ENCODE peak calls at places on chromosomes 3 and 15, in eight cellular contexts. P, Q, Z, E, L, F, K and C are unnamed samples.

GRCh38 chr3:9087831-9088413 is 124.7 kb upstream of the RAD18 start:
- DNase-seq in P (no peak), Q (no peak), Z (no peak), E (no peak), L (no peak), F (no peak), K (no peak), C (no peak)

GRCh38 chr3:172098698-172099494 is 59.5 kb downstream of the FNDC3B start:
- DNase-seq in P (no peak), Q (no peak), Z (no peak), E (peak; percentile 11), L (no peak), F (no peak), K (no peak), C (no peak)

GRCh38 chr3:196782496-196782895 is 42.8 kb downstream of the PAK2 start:
- DNase-seq in P (no peak), Q (no peak), Z (no peak), E (no peak), L (no peak), F (no peak), K (no peak), C (no peak)

GRCh38 chr15:92061511-92062200 is 208.1 kb downstream of the SLCO3A1 start:
- DNase-seq in P (no peak), Q (no peak), Z (no peak), E (no peak), L (no peak), F (no peak), K (no peak), C (no peak)

GRCh38 chr15:52284164-52284563 is 11.4 kb downstream of the MYO5C start:
- DNase-seq in P (no peak), Q (no peak), Z (no peak), E (no peak), L (peak; percentile 28), F (no peak), K (no peak), C (no peak)

GRCh38 chr3:132652640-132653270 is 6.9 kb downstream of the ACAD11 start:
- DNase-seq in P (peak; percentile 16), Q (no peak), Z (no peak), E (no peak), L (peak; percentile 68), F (peak; percentile 40), K (peak; percentile 84), C (no peak)

GRCh38 chr3:107661447-107662108 is 138.8 kb downstream of the BBX start:
- DNase-seq in P (peak; percentile 55), Q (no peak), Z (no peak), E (no peak), L (peak; percentile 56), F (no peak), K (peak; percentile 33), C (no peak)

GRCh38 chr15:60565407-60565806 is 86.5 kb upstream of the ICE2 start:
- DNase-seq in P (no peak), Q (no peak), Z (no peak), E (no peak), L (no peak), F (no peak), K (no peak), C (no peak)

GRCh38 chr3:71536376-71536965 is 47.1 kb downstream of the FOXP1 start:
- DNase-seq in P (peak; percentile 61), Q (no peak), Z (peak; percentile 14), E (no peak), L (peak; percentile 83), F (peak; percentile 42), K (peak; percentile 85), C (no peak)

DNA sequence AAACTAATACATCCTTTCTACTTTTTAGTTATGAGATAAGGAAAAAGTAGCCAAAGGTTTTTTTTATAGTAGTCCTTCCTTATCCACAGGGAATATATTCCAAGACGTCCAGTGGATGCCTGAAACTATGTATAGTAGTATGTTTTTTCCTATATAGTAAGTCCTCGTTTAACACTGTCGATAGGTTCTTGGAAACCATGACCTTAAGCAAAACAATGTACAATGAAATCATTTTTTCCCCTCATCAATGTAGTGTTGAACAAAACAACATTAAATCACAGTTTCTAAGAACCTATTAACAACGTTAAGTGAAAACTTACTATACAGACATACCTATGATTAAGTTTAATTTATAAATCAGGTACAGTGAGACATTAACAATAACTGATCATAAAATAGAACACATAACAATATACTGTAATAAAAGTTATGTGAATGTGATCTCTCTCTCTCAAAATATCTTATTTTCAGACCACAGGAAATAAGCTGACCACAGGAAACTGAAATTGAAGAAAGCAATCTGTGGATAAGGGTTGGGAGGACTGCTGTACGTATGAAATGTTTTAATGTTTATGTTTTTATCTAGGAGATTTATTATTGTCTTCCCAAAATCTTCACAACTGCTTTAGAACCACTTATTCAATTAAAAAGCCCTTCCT is 20.6 kb downstream of the COPS2 start:
- DNase-seq in P (no peak), Q (no peak), Z (peak; percentile 82), E (no peak), L (no peak), F (no peak), K (peak; percentile 18), C (no peak)
- H3K4me3 ChIP-seq in P (no peak overlapping the region), Q (no peak overlapping the region), Z (no peak overlapping the region), E (no peak overlapping the region), L (peak overlapping the region; percentile 12), F (no peak overlapping the region), K (no peak overlapping the region), C (no peak overlapping the region)

GRCh38 chr15:34791701-34792100 is 3.6 kb downstream of the ACTC1 start:
- DNase-seq in P (no peak), Q (no peak), Z (no peak), E (no peak), L (peak; percentile 50), F (no peak), K (no peak), C (no peak)
- H3K4me3 ChIP-seq in P (no peak overlapping the region), Q (no peak overlapping the region), Z (no peak overlapping the region), E (no peak overlapping the region), L (no peak overlapping the region), F (no peak overlapping the region), K (no peak overlapping the region), C (peak overlapping the region; percentile 71)

GRCh38 chr3:101690972-101691371 is 4.5 kb upstream of the RPL24 start:
- DNase-seq in P (no peak), Q (no peak), Z (no peak), E (no peak), L (no peak), F (no peak), K (no peak), C (no peak)

DNA sequence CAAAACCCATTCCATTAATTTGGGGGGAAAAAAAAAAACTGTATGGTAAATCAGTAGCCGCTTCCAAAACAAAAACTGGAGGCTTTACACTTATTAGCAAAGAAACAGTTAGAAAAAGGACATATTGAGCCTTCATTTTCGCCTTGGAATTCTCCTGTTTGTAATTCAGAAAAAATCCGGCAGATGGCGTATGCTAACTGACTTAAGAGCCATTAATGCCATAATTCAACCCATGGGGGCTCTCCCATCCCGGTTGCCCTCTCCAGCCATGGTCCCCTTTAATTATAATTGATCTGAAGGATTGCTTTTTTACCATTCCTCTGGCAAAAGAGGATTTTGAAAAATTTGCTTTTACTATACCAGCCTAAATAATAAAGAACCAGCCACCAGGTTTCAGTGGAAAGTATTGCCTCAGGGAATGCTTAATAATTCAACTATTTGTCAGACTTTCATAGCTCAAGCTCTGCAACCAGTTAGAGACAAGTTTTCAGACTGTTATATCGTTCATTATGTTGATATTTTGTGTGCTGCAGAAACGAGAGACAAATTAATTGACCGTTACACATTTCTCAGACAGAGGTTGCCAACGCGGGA is 9.4 kb upstream of the RPL24 start:
- DNase-seq in P (peak; percentile 88), Q (no peak), Z (peak; percentile 68), E (no peak), L (peak; percentile 62), F (no peak), K (peak; percentile 55), C (no peak)
- H3K4me3 ChIP-seq in P (no peak overlapping the region), Q (no peak overlapping the region), Z (no peak overlapping the region), E (no peak overlapping the region), L (no peak overlapping the region), F (no peak overlapping the region), K (no peak overlapping the region), C (no peak overlapping the region)

GRCh38 chr15:63381301-63382192 is at the start of gene CA12:
- DNase-seq in P (peak; percentile 71), Q (peak; percentile 77), Z (peak; percentile 46), E (no peak), L (peak; percentile 72), F (no peak), K (no peak), C (peak; percentile 20)
- H3K4me3 ChIP-seq in P (peak within 1 kb of the TSS; percentile 86), Q (peak within 1 kb of the TSS; percentile 62), Z (peak within 1 kb of the TSS; percentile 34), E (peak within 1 kb of the TSS; percentile 54), L (peak within 1 kb of the TSS; percentile 94), F (peak within 1 kb of the TSS; percentile 77), K (peak within 1 kb of the TSS; percentile 65), C (peak within 1 kb of the TSS; percentile 64)

DNA sequence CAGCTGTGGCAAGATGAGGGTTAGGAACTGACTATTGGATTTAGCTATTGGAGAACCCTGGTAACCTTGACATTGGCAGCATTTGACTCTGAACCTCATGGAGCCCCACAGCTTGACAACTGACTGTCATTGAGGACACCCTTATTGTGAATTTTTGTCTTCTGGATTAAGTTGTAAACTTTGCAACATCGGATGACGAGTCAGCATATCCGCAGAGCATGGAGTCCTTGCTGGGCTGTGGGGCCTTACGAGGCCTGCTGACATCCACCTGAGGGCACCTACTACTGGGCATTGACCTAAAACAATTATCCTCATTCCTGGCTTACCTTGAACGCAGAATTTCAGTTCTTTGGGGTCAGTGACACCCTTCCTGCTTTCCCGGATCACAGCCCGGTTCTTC is 79.0 kb upstream of the ETV5 start:
- DNase-seq in P (no peak), Q (no peak), Z (no peak), E (no peak), L (no peak), F (no peak), K (no peak), C (no peak)
- H3K4me3 ChIP-seq in P (no peak overlapping the region), Q (no peak overlapping the region), Z (no peak overlapping the region), E (no peak overlapping the region), L (no peak overlapping the region), F (no peak overlapping the region), K (no peak overlapping the region), C (no peak overlapping the region)

GRCh38 chr3:50090985-50091384 is 2.3 kb downstream of the RBM5 start:
- DNase-seq in P (peak; percentile 12), Q (no peak), Z (no peak), E (no peak), L (no peak), F (no peak), K (no peak), C (no peak)
- H3K4me3 ChIP-seq in P (peak overlapping the region; percentile 100), Q (no peak overlapping the region), Z (no peak overlapping the region), E (no peak overlapping the region), L (peak overlapping the region; percentile 95), F (peak overlapping the region; percentile 70), K (peak overlapping the region; percentile 100), C (peak overlapping the region; percentile 97)

DNA sequence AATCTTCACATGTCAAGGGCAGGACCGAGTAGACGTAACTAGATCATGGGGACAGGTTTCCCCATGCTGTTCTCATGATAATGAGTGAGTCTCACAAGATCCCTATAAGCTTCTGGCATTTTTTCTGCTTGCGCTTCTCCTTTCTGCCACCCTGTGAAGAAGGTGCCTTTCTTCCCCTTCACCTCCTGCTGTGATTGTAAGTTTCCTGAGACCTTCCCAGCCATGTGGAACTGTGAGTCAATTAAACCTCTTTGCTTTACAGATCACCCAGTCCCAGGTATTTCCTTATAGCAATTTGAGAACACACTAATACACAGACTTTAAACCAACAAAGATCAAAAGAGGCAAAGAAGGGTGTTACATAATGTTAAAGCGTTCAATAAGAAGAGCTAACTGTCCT is 156.6 kb upstream of the UBE2E2 start:
- DNase-seq in P (no peak), Q (no peak), Z (no peak), E (no peak), L (no peak), F (no peak), K (no peak), C (no peak)
- H3K4me3 ChIP-seq in P (peak overlapping the region; percentile 12), Q (no peak overlapping the region), Z (no peak overlapping the region), E (no peak overlapping the region), L (no peak overlapping the region), F (no peak overlapping the region), K (no peak overlapping the region), C (no peak overlapping the region)